ENCODE peak calls at places on chromosome 14, in eight cellular contexts. One of them, this sample, is unnamed.

GRCh38 chr14:106843376-106843775 is 1317.0 kb downstream of the TMEM121 start:
- DNase-seq in mesendoderm: no peak
- DNase-seq in PC-3: no peak
- DNase-seq in GM23248: no peak
- DNase-seq in Peyer's patch: peak; percentile 58
- DNase-seq in adipocyte: no peak
- DNase-seq in cardiac fibroblast: no peak
- DNase-seq in aorta: no peak
- DNase-seq in this sample: no peak

GRCh38 chr14:31582286-31582691 is 21.1 kb downstream of the NUBPL start:
- DNase-seq in adipocyte: peak; percentile 49
- DNase-seq in cardiac fibroblast: peak; percentile 85
- DNase-seq in PC-3: no peak
- DNase-seq in aorta: no peak
- DNase-seq in mesendoderm: no peak
- DNase-seq in GM23248: peak; percentile 49
- DNase-seq in Peyer's patch: no peak
- DNase-seq in this sample: no peak

GRCh38 chr14:63192085-63192484 is 12.2 kb upstream of the RHOJ start:
- DNase-seq in aorta: no peak
- DNase-seq in adipocyte: no peak
- DNase-seq in Peyer's patch: no peak
- DNase-seq in GM23248: peak; percentile 43
- DNase-seq in cardiac fibroblast: peak; percentile 68
- DNase-seq in PC-3: no peak
- DNase-seq in mesendoderm: no peak
- DNase-seq in this sample: no peak

GRCh38 chr14:22071001-22071400 is 397.4 kb upstream of the OR4E1 start:
- DNase-seq in aorta: no peak
- DNase-seq in PC-3: no peak
- DNase-seq in mesendoderm: no peak
- DNase-seq in Peyer's patch: peak; percentile 83
- DNase-seq in adipocyte: no peak
- DNase-seq in cardiac fibroblast: no peak
- DNase-seq in GM23248: no peak
- DNase-seq in this sample: no peak

GRCh38 chr14:94121485-94121884 is 7.9 kb downstream of the IFI27L2 start:
- DNase-seq in GM23248: peak; percentile 14
- DNase-seq in adipocyte: no peak
- DNase-seq in PC-3: no peak
- DNase-seq in Peyer's patch: peak; percentile 25
- DNase-seq in mesendoderm: no peak
- DNase-seq in cardiac fibroblast: no peak
- DNase-seq in aorta: no peak
- DNase-seq in this sample: no peak

GRCh38 chr14:85122690-85123089 is 407.3 kb upstream of the FLRT2 start:
- DNase-seq in Peyer's patch: no peak
- DNase-seq in aorta: no peak
- DNase-seq in GM23248: no peak
- DNase-seq in adipocyte: peak; percentile 41
- DNase-seq in PC-3: peak; percentile 84
- DNase-seq in mesendoderm: no peak
- DNase-seq in cardiac fibroblast: peak; percentile 3
- DNase-seq in this sample: no peak

GRCh38 chr14:92589213-92589852 is 75.8 kb downstream of the RIN3 start:
- DNase-seq in PC-3: peak; percentile 56
- DNase-seq in adipocyte: peak; percentile 15
- DNase-seq in mesendoderm: peak; percentile 30
- DNase-seq in aorta: no peak
- DNase-seq in Peyer's patch: peak; percentile 77
- DNase-seq in GM23248: peak; percentile 47
- DNase-seq in cardiac fibroblast: peak; percentile 51
- DNase-seq in this sample: no peak

GRCh38 chr14:71400821-71401447 is 493.7 kb downstream of the PCNX1 start:
- DNase-seq in adipocyte: peak; percentile 41
- DNase-seq in aorta: no peak
- DNase-seq in Peyer's patch: no peak
- DNase-seq in cardiac fibroblast: peak; percentile 41
- DNase-seq in mesendoderm: no peak
- DNase-seq in GM23248: peak; percentile 38
- DNase-seq in PC-3: no peak
- DNase-seq in this sample: no peak

GRCh38 chr14:71610149-71610548 is 322.1 kb upstream of the RGS6 start:
- DNase-seq in adipocyte: peak; percentile 77
- DNase-seq in Peyer's patch: no peak
- DNase-seq in aorta: no peak
- DNase-seq in mesendoderm: no peak
- DNase-seq in PC-3: peak; percentile 19
- DNase-seq in GM23248: peak; percentile 27
- DNase-seq in cardiac fibroblast: peak; percentile 48
- DNase-seq in this sample: no peak

GRCh38 chr14:101363261-101363555 is 198.1 kb upstream of the DIO3 start:
- DNase-seq in adipocyte: no peak
- DNase-seq in GM23248: no peak
- DNase-seq in PC-3: no peak
- DNase-seq in cardiac fibroblast: no peak
- DNase-seq in aorta: no peak
- DNase-seq in mesendoderm: no peak
- DNase-seq in Peyer's patch: no peak
- DNase-seq in this sample: no peak
- H3K4me3 ChIP-seq in adipocyte: no peak overlapping the region
- H3K4me3 ChIP-seq in GM23248: no peak overlapping the region
- H3K4me3 ChIP-seq in PC-3: no peak overlapping the region
- H3K4me3 ChIP-seq in cardiac fibroblast: no peak overlapping the region
- H3K4me3 ChIP-seq in aorta: no peak overlapping the region
- H3K4me3 ChIP-seq in mesendoderm: no peak overlapping the region
- H3K4me3 ChIP-seq in Peyer's patch: no peak overlapping the region
- H3K4me3 ChIP-seq in this sample: no peak overlapping the region

GRCh38 chr14:103091041-103091882 is 3.3 kb upstream of the EXOC3L4 start:
- DNase-seq in PC-3: peak; percentile 56
- DNase-seq in GM23248: peak; percentile 62
- DNase-seq in Peyer's patch: peak; percentile 90
- DNase-seq in cardiac fibroblast: peak; percentile 46
- DNase-seq in adipocyte: peak; percentile 54
- DNase-seq in aorta: no peak
- DNase-seq in mesendoderm: no peak
- DNase-seq in this sample: peak; percentile 75

GRCh38 chr14:103089386-103090335 is 4.9 kb upstream of the EXOC3L4 start:
- DNase-seq in adipocyte: no peak
- DNase-seq in cardiac fibroblast: no peak
- DNase-seq in GM23248: no peak
- DNase-seq in PC-3: no peak
- DNase-seq in aorta: no peak
- DNase-seq in Peyer's patch: no peak
- DNase-seq in mesendoderm: no peak
- DNase-seq in this sample: no peak

GRCh38 chr14:103093856-103094405 is 594 bp upstream of the EXOC3L4 start:
- DNase-seq in adipocyte: no peak
- DNase-seq in Peyer's patch: no peak
- DNase-seq in aorta: no peak
- DNase-seq in cardiac fibroblast: no peak
- DNase-seq in GM23248: no peak
- DNase-seq in PC-3: no peak
- DNase-seq in mesendoderm: no peak
- DNase-seq in this sample: no peak

GRCh38 chr14:103090481-103091020 is 4.0 kb upstream of the EXOC3L4 start:
- DNase-seq in Peyer's patch: no peak
- DNase-seq in GM23248: no peak
- DNase-seq in aorta: no peak
- DNase-seq in adipocyte: no peak
- DNase-seq in mesendoderm: no peak
- DNase-seq in cardiac fibroblast: no peak
- DNase-seq in PC-3: no peak
- DNase-seq in this sample: no peak

GRCh38 chr14:103091883-103092222 is 2.7 kb upstream of the EXOC3L4 start:
- DNase-seq in adipocyte: no peak
- DNase-seq in PC-3: no peak
- DNase-seq in GM23248: no peak
- DNase-seq in cardiac fibroblast: no peak
- DNase-seq in Peyer's patch: no peak
- DNase-seq in mesendoderm: no peak
- DNase-seq in aorta: no peak
- DNase-seq in this sample: no peak
- H3K4me3 ChIP-seq in adipocyte: peak overlapping the region; percentile 61
- H3K4me3 ChIP-seq in PC-3: peak overlapping the region; percentile 61
- H3K4me3 ChIP-seq in GM23248: peak overlapping the region; percentile 58
- H3K4me3 ChIP-seq in cardiac fibroblast: peak overlapping the region; percentile 40
- H3K4me3 ChIP-seq in Peyer's patch: peak overlapping the region; percentile 60
- H3K4me3 ChIP-seq in mesendoderm: no peak overlapping the region
- H3K4me3 ChIP-seq in aorta: peak overlapping the region; percentile 38
- H3K4me3 ChIP-seq in this sample: peak overlapping the region; percentile 53

GRCh38 chr14:99192823-99193222 is 79.2 kb downstream of the BCL11B start:
- DNase-seq in Peyer's patch: no peak
- DNase-seq in aorta: no peak
- DNase-seq in GM23248: no peak
- DNase-seq in mesendoderm: no peak
- DNase-seq in cardiac fibroblast: no peak
- DNase-seq in adipocyte: no peak
- DNase-seq in PC-3: no peak
- DNase-seq in this sample: no peak

GRCh38 chr14:99189201-99189801 is 82.7 kb downstream of the BCL11B start:
- DNase-seq in cardiac fibroblast: no peak
- DNase-seq in aorta: no peak
- DNase-seq in mesendoderm: no peak
- DNase-seq in GM23248: peak; percentile 8
- DNase-seq in PC-3: no peak
- DNase-seq in Peyer's patch: no peak
- DNase-seq in adipocyte: no peak
- DNase-seq in this sample: no peak

GRCh38 chr14:99191663-99192621 is 80.1 kb downstream of the BCL11B start:
- DNase-seq in adipocyte: peak; percentile 74
- DNase-seq in cardiac fibroblast: peak; percentile 73
- DNase-seq in mesendoderm: no peak
- DNase-seq in Peyer's patch: no peak
- DNase-seq in aorta: peak; percentile 76
- DNase-seq in GM23248: peak; percentile 56
- DNase-seq in PC-3: peak; percentile 53
- DNase-seq in this sample: peak; percentile 71

GRCh38 chr14:99188721-99189120 is 83.3 kb downstream of the BCL11B start:
- DNase-seq in Peyer's patch: no peak
- DNase-seq in PC-3: no peak
- DNase-seq in GM23248: no peak
- DNase-seq in adipocyte: no peak
- DNase-seq in aorta: no peak
- DNase-seq in cardiac fibroblast: no peak
- DNase-seq in mesendoderm: peak; percentile 55
- DNase-seq in this sample: no peak

DNA sequence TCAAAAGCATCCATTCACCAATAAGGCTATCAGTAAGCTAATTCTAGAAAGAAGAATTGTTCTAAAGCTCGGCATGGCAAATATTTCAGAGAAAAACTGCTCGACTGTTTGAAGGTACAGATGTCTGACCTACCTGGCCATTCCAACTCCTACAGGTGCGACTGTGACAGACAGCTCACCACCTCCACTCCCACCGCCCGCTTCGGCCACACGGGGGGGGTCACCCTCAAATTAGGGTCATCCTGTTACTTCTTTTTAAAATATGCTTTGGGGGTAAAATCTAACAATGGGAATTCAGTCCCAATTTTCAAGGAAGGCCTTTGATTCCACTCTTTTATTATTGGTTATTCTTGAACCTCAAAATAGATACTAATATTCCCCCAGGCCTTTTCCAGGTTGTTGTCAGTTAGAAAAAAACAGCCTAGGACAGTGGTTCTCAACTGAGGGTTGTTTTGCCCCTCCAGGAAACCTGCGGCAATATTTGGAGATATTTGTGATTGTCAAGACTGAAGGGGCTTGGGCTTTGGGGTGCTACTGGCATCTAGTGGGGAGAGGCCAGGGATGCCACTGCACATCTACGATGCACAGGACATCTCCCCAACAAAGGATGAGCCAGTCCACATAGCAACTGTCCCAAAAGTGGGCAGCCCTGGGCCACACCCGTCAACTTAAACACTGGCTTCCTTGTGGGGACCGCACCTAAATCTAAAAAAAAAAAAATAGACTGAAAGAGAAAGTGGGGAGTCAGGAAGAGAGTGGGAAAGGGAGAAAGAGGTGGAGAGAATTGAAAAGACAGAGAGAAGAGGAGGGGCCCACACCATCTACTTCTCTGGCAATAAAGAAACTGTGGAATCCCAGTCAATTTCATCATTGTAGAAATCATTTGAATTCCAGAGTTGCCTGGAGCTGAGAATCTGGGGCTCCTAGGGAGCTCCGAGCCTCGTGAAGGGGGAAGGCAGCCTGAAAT is 81.0 kb downstream of the BCL11B start:
- DNase-seq in cardiac fibroblast: no peak
- DNase-seq in PC-3: no peak
- DNase-seq in aorta: no peak
- DNase-seq in adipocyte: peak; percentile 20
- DNase-seq in Peyer's patch: no peak
- DNase-seq in mesendoderm: peak; percentile 32
- DNase-seq in GM23248: no peak
- DNase-seq in this sample: no peak
- H3K4me3 ChIP-seq in cardiac fibroblast: no peak overlapping the region
- H3K4me3 ChIP-seq in PC-3: peak overlapping the region; percentile 66
- H3K4me3 ChIP-seq in aorta: no peak overlapping the region
- H3K4me3 ChIP-seq in adipocyte: peak overlapping the region; percentile 74
- H3K4me3 ChIP-seq in Peyer's patch: peak overlapping the region; percentile 40
- H3K4me3 ChIP-seq in mesendoderm: no peak overlapping the region
- H3K4me3 ChIP-seq in GM23248: no peak overlapping the region
- H3K4me3 ChIP-seq in this sample: peak overlapping the region; percentile 49

GRCh38 chr14:104978774-104979691 is 859 bp upstream of the AHNAK2 start:
- DNase-seq in aorta: peak; percentile 46
- DNase-seq in Peyer's patch: no peak
- DNase-seq in mesendoderm: no peak
- DNase-seq in cardiac fibroblast: no peak
- DNase-seq in GM23248: no peak
- DNase-seq in PC-3: no peak
- DNase-seq in adipocyte: no peak
- DNase-seq in this sample: no peak
- H3K4me3 ChIP-seq in aorta: no peak overlapping the region
- H3K4me3 ChIP-seq in Peyer's patch: peak overlapping the region; percentile 54
- H3K4me3 ChIP-seq in mesendoderm: no peak overlapping the region
- H3K4me3 ChIP-seq in cardiac fibroblast: peak overlapping the region; percentile 43
- H3K4me3 ChIP-seq in GM23248: peak overlapping the region; percentile 65
- H3K4me3 ChIP-seq in PC-3: peak overlapping the region; percentile 49
- H3K4me3 ChIP-seq in adipocyte: no peak overlapping the region
- H3K4me3 ChIP-seq in this sample: peak overlapping the region; percentile 57

GRCh38 chr14:24241829-24242443 is 487 bp downstream of the TINF2 start:
- DNase-seq in mesendoderm: peak; percentile 96
- DNase-seq in aorta: peak; percentile 96
- DNase-seq in GM23248: peak; percentile 99
- DNase-seq in adipocyte: peak; percentile 98
- DNase-seq in PC-3: peak; percentile 95
- DNase-seq in cardiac fibroblast: peak; percentile 94
- DNase-seq in Peyer's patch: peak; percentile 97
- DNase-seq in this sample: peak; percentile 94
- H3K4me3 ChIP-seq in mesendoderm: peak overlapping the region; percentile 66
- H3K4me3 ChIP-seq in aorta: peak overlapping the region; percentile 66
- H3K4me3 ChIP-seq in GM23248: peak overlapping the region; percentile 97
- H3K4me3 ChIP-seq in adipocyte: peak overlapping the region; percentile 93
- H3K4me3 ChIP-seq in PC-3: peak overlapping the region; percentile 76
- H3K4me3 ChIP-seq in cardiac fibroblast: peak overlapping the region; percentile 89
- H3K4me3 ChIP-seq in Peyer's patch: peak overlapping the region; percentile 73
- H3K4me3 ChIP-seq in this sample: peak overlapping the region; percentile 84

DNA sequence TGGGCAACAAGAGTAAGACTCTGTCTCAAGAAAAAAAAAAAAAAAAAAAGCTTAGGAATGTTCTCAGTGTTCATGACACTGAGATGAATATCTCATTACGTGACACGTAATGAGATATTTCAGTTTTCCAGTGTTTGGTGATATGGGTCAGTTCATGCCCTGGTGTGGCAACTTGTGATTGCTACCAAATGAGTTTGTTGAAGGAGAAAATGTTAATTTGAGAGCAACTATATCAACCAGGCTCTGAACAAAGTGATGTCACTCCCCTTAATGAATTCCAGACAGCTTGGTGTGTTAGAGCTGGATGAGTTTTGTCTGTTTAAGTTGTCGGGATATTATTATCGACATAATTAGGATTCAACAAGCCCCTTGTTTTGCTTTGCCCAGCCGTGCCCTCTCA is 211.7 kb downstream of the DPF3 start:
- DNase-seq in mesendoderm: no peak
- DNase-seq in cardiac fibroblast: peak; percentile 23
- DNase-seq in adipocyte: peak; percentile 96
- DNase-seq in GM23248: peak; percentile 82
- DNase-seq in aorta: no peak
- DNase-seq in Peyer's patch: no peak
- DNase-seq in PC-3: peak; percentile 36
- DNase-seq in this sample: no peak
- H3K4me3 ChIP-seq in mesendoderm: no peak overlapping the region
- H3K4me3 ChIP-seq in cardiac fibroblast: no peak overlapping the region
- H3K4me3 ChIP-seq in adipocyte: no peak overlapping the region
- H3K4me3 ChIP-seq in GM23248: no peak overlapping the region
- H3K4me3 ChIP-seq in aorta: no peak overlapping the region
- H3K4me3 ChIP-seq in Peyer's patch: no peak overlapping the region
- H3K4me3 ChIP-seq in PC-3: no peak overlapping the region
- H3K4me3 ChIP-seq in this sample: no peak overlapping the region

This sample was measured in stomach.